ENCODE peak calls at places on chromosomes 12 and 14, in ten cellular contexts. N, V, M, Y, D, U, J, O, P and W are unnamed samples.

GRCh38 chr14:69244946-69245345 is 15.0 kb upstream of the GALNT16 start:
- DNase-seq in N (no peak), V (no peak), M (no peak), Y (no peak), D (no peak), U (no peak), J (no peak), O (no peak), P (no peak), W (no peak)

GRCh38 chr12:120252071-120252906 is 13.2 kb downstream of the PXN start:
- DNase-seq in N (no peak), V (peak; percentile 41), M (peak; percentile 91), Y (peak; percentile 90), D (no peak), U (no peak), J (no peak), O (peak; percentile 92), P (no peak), W (no peak)

GRCh38 chr12:121942145-121942718 is 23.8 kb downstream of the CFAP251 start:
- DNase-seq in N (no peak), V (no peak), M (no peak), Y (no peak), D (no peak), U (no peak), J (no peak), O (no peak), P (no peak), W (peak; percentile 82)

GRCh38 chr12:80186727-80187217 is 87.4 kb downstream of the OTOGL start:
- DNase-seq in N (peak; percentile 26), V (peak; percentile 69), M (peak; percentile 47), Y (peak; percentile 39), D (peak; percentile 69), U (peak; percentile 52), J (peak; percentile 86), O (peak; percentile 41), P (peak; percentile 92), W (peak; percentile 83)

GRCh38 chr12:118981285-118982201 is at the start of gene SRRM4:
- DNase-seq in N (no peak), V (no peak), M (no peak), Y (no peak), D (peak; percentile 95), U (peak; percentile 87), J (no peak), O (no peak), P (peak; percentile 95), W (peak; percentile 90)

GRCh38 chr14:29895591-29896043 is 32.0 kb downstream of the PRKD1 start:
- DNase-seq in N (no peak), V (no peak), M (no peak), Y (no peak), D (no peak), U (no peak), J (no peak), O (no peak), P (peak; percentile 2), W (peak; percentile 73)

GRCh38 chr12:77594386-77594785 is 236.3 kb upstream of the NAV3 start:
- DNase-seq in N (no peak), V (no peak), M (no peak), Y (no peak), D (no peak), U (no peak), J (no peak), O (no peak), P (no peak), W (no peak)

GRCh38 chr12:9869307-9870161 is at the start of gene CLEC2B:
- DNase-seq in N (peak; percentile 40), V (no peak), M (peak; percentile 63), Y (peak; percentile 72), D (peak; percentile 16), U (no peak), J (peak; percentile 42), O (peak; percentile 65), P (no peak), W (no peak)

GRCh38 chr14:52840916-52841315 is 49.5 kb upstream of the GNPNAT1 start:
- DNase-seq in N (no peak), V (no peak), M (no peak), Y (no peak), D (no peak), U (no peak), J (peak; percentile 63), O (no peak), P (no peak), W (no peak)

GRCh38 chr14:38735006-38735405 is 368.0 kb downstream of the SEC23A start:
- DNase-seq in N (no peak), V (peak; percentile 45), M (no peak), Y (no peak), D (no peak), U (no peak), J (no peak), O (no peak), P (no peak), W (no peak)

GRCh38 chr14:64464695-64465094 is 604 bp upstream of the AKAP5 start:
- DNase-seq in N (no peak), V (peak; percentile 63), M (no peak), Y (no peak), D (no peak), U (peak; percentile 18), J (no peak), O (no peak), P (peak; percentile 54), W (no peak)

GRCh38 chr14:95442633-95443021 is 73.8 kb downstream of the SYNE3 start:
- DNase-seq in N (peak; percentile 28), V (peak; percentile 95), M (peak; percentile 79), Y (peak; percentile 69), D (peak; percentile 87), U (peak; percentile 71), J (peak; percentile 69), O (peak; percentile 65), P (peak; percentile 85), W (peak; percentile 87)

GRCh38 chr12:45247589-45247988 is 31.7 kb downstream of the ANO6 start:
- DNase-seq in N (no peak), V (no peak), M (no peak), Y (no peak), D (no peak), U (no peak), J (no peak), O (no peak), P (no peak), W (no peak)

GRCh38 chr12:45242180-45242579 is 26.3 kb downstream of the ANO6 start:
- DNase-seq in N (no peak), V (no peak), M (no peak), Y (no peak), D (no peak), U (no peak), J (no peak), O (no peak), P (no peak), W (no peak)

GRCh38 chr12:45246202-45246601 is 30.3 kb downstream of the ANO6 start:
- DNase-seq in N (no peak), V (no peak), M (no peak), Y (no peak), D (no peak), U (no peak), J (no peak), O (no peak), P (no peak), W (no peak)

GRCh38 chr12:45244561-45245348 is 28.9 kb downstream of the ANO6 start:
- DNase-seq in N (peak; percentile 56), V (no peak), M (no peak), Y (no peak), D (no peak), U (no peak), J (no peak), O (peak; percentile 22), P (peak; percentile 39), W (no peak)

GRCh38 chr12:45243963-45244362 is 28.1 kb downstream of the ANO6 start:
- DNase-seq in N (no peak), V (no peak), M (no peak), Y (no peak), D (no peak), U (no peak), J (no peak), O (no peak), P (no peak), W (no peak)
- H3K4me3 ChIP-seq in N (peak overlapping the region; percentile 29), V (no peak overlapping the region), M (no peak overlapping the region), Y (no peak overlapping the region), D (no peak overlapping the region), U (no peak overlapping the region), J (no peak overlapping the region), O (no peak overlapping the region), P (no peak overlapping the region), W (no peak overlapping the region)

GRCh38 chr12:46386360-46386867 is 13.8 kb upstream of the SLC38A2 start:
- DNase-seq in N (no peak), V (no peak), M (no peak), Y (no peak), D (no peak), U (no peak), J (peak; percentile 86), O (no peak), P (no peak), W (peak; percentile 95)
- H3K4me1 ChIP-seq in N (peaks cover 45% of the 10 kb centered on the region), V (peaks cover 58% of the 10 kb centered on the region), M (peaks cover 26% of the 10 kb centered on the region), Y (peaks cover 33% of the 10 kb centered on the region), D (peaks cover 48% of the 10 kb centered on the region), U (peaks cover 5% of the 10 kb centered on the region), J (peaks cover 73% of the 10 kb centered on the region), O (peaks cover 30% of the 10 kb centered on the region), P (peaks cover 75% of the 10 kb centered on the region), W (peaks cover 51% of the 10 kb centered on the region)

DNA sequence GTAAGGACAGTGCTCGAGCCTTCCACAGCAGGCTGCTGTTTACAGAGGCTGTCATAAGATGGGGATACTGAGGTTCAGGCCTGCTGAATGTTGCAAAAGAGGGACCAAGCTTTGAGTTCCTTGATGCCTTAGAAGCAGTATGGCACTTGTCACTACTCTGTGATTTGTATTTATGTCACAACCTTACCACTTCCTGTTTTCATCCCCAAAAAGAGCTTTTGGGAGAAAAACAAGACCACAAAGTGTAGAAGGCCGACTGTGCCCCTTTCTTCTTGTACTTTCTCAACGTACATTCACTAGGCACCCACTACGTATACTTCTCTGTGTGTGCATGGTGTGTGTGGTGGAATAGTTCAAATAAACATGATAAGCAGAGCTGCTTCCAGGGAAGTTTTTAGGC is 90.1 kb downstream of the DRAM1 start:
- DNase-seq in N (peak; percentile 8), V (no peak), M (no peak), Y (peak; percentile 21), D (no peak), U (no peak), J (no peak), O (peak; percentile 40), P (no peak), W (no peak)
- H3K27ac ChIP-seq in N (peak overlapping the region; percentile 46), V (no peak overlapping the region), M (no peak overlapping the region), Y (no peak overlapping the region), D (no peak overlapping the region), U (no peak overlapping the region), J (no peak overlapping the region), O (no peak overlapping the region), P (no peak overlapping the region), W (no peak overlapping the region)

DNA sequence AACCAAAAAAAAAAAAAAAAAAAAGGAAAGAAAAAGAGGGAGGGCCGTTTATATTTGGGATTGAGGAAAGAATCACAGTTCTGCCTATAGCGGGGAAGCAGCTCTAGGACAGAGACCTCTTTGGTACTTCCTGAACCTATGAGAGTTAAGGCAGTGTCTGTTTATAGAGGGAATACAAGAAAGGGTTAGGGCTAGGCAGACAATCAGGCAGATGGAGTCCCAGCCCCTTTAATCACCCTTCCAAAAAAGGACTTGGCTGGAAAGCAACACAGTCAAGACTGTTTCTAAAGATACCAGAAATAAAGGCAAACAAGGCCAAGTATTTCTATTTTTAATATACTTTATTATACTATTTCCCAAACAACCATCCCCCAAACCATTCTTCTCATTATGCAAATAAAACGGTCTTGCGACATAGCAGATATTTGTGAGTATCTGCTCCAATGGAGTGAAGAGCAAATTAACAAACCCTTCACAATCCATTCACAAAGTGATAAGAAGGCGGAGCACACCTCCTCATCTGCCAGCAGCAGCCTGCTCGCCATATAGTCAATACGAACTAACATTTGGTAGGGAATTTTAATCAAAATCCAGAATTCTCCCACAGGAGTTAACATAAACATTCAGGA is 679 bp upstream of the GRIP1 start:
- DNase-seq in N (no peak), V (no peak), M (no peak), Y (no peak), D (no peak), U (no peak), J (no peak), O (no peak), P (no peak), W (no peak)
- H3K4me3 ChIP-seq in N (no peak overlapping the region), V (no peak overlapping the region), M (no peak overlapping the region), Y (no peak overlapping the region), D (peak overlapping the region; percentile 8), U (no peak overlapping the region), J (no peak overlapping the region), O (no peak overlapping the region), P (no peak overlapping the region), W (no peak overlapping the region)